ENCODE peak calls at places on chromosomes 3 and 15, in six cellular contexts. One of them, this sample, is unnamed.

GRCh38 chr3:9398715-9399708 is 1.6 kb downstream of the SETD5 start:
- DNase-seq in cardiac muscle cell: peak; percentile 45
- DNase-seq in heart left ventricle: no peak
- DNase-seq in tibial artery: no peak
- DNase-seq in lower lobe of right lung: no peak
- DNase-seq in astrocyte: peak; percentile 42
- DNase-seq in this sample: no peak

GRCh38 chr3:139548801-139549200 is 9.3 kb upstream of the RBP1 start:
- DNase-seq in cardiac muscle cell: no peak
- DNase-seq in heart left ventricle: no peak
- DNase-seq in tibial artery: no peak
- DNase-seq in lower lobe of right lung: no peak
- DNase-seq in astrocyte: no peak
- DNase-seq in this sample: no peak

GRCh38 chr15:63110428-63111026 is 11.1 kb upstream of the LACTB start:
- DNase-seq in cardiac muscle cell: no peak
- DNase-seq in heart left ventricle: no peak
- DNase-seq in tibial artery: no peak
- DNase-seq in lower lobe of right lung: no peak
- DNase-seq in astrocyte: no peak
- DNase-seq in this sample: no peak

GRCh38 chr3:127172211-127172610 is 20.7 kb upstream of the PRR23E start:
- DNase-seq in cardiac muscle cell: no peak
- DNase-seq in heart left ventricle: no peak
- DNase-seq in tibial artery: no peak
- DNase-seq in lower lobe of right lung: no peak
- DNase-seq in astrocyte: no peak
- DNase-seq in this sample: no peak

GRCh38 chr3:47323431-47324277 is 40.9 kb downstream of the KLHL18 start:
- DNase-seq in cardiac muscle cell: no peak
- DNase-seq in heart left ventricle: no peak
- DNase-seq in tibial artery: no peak
- DNase-seq in lower lobe of right lung: no peak
- DNase-seq in astrocyte: peak; percentile 44
- DNase-seq in this sample: no peak

GRCh38 chr3:177680442-177680821 is 483.1 kb upstream of the TBL1XR1 start:
- DNase-seq in cardiac muscle cell: no peak
- DNase-seq in heart left ventricle: no peak
- DNase-seq in tibial artery: no peak
- DNase-seq in lower lobe of right lung: no peak
- DNase-seq in astrocyte: peak; percentile 62
- DNase-seq in this sample: no peak

GRCh38 chr3:51581529-51581928 is 43.0 kb downstream of the RAD54L2 start:
- DNase-seq in cardiac muscle cell: no peak
- DNase-seq in heart left ventricle: no peak
- DNase-seq in tibial artery: no peak
- DNase-seq in lower lobe of right lung: no peak
- DNase-seq in astrocyte: no peak
- DNase-seq in this sample: peak; percentile 65

GRCh38 chr15:20340331-20340811 is 201.2 kb downstream of the GOLGA6L6 start:
- DNase-seq in cardiac muscle cell: peak; percentile 44
- DNase-seq in heart left ventricle: peak; percentile 78
- DNase-seq in tibial artery: peak; percentile 22
- DNase-seq in lower lobe of right lung: peak; percentile 91
- DNase-seq in astrocyte: no peak
- DNase-seq in this sample: peak; percentile 38

GRCh38 chr3:51710631-51711351 is 3.9 kb downstream of the GRM2 start:
- DNase-seq in cardiac muscle cell: peak; percentile 29
- DNase-seq in heart left ventricle: no peak
- DNase-seq in tibial artery: no peak
- DNase-seq in lower lobe of right lung: no peak
- DNase-seq in astrocyte: no peak
- DNase-seq in this sample: peak; percentile 88

GRCh38 chr3:190558796-190559195 is 44.9 kb downstream of the IL1RAP start:
- DNase-seq in cardiac muscle cell: no peak
- DNase-seq in heart left ventricle: no peak
- DNase-seq in tibial artery: no peak
- DNase-seq in lower lobe of right lung: no peak
- DNase-seq in astrocyte: no peak
- DNase-seq in this sample: no peak

GRCh38 chr3:106309274-106309673 is 440.5 kb upstream of the CBLB start:
- DNase-seq in cardiac muscle cell: no peak
- DNase-seq in heart left ventricle: no peak
- DNase-seq in tibial artery: no peak
- DNase-seq in lower lobe of right lung: no peak
- DNase-seq in astrocyte: no peak
- DNase-seq in this sample: no peak

GRCh38 chr15:68733666-68734065 is 87.0 kb downstream of the ANP32A start:
- DNase-seq in cardiac muscle cell: no peak
- DNase-seq in heart left ventricle: no peak
- DNase-seq in tibial artery: no peak
- DNase-seq in lower lobe of right lung: no peak
- DNase-seq in astrocyte: no peak
- DNase-seq in this sample: no peak

GRCh38 chr3:128229077-128229837 is 76.0 kb downstream of the EEFSEC start:
- DNase-seq in cardiac muscle cell: no peak
- DNase-seq in heart left ventricle: no peak
- DNase-seq in tibial artery: no peak
- DNase-seq in lower lobe of right lung: no peak
- DNase-seq in astrocyte: no peak
- DNase-seq in this sample: no peak

GRCh38 chr3:33513262-33513863 is 73.2 kb upstream of the UBP1 start:
- DNase-seq in cardiac muscle cell: no peak
- DNase-seq in heart left ventricle: no peak
- DNase-seq in tibial artery: no peak
- DNase-seq in lower lobe of right lung: no peak
- DNase-seq in astrocyte: no peak
- DNase-seq in this sample: no peak

GRCh38 chr3:136659253-136659652 is 92.9 kb downstream of the STAG1 start:
- DNase-seq in cardiac muscle cell: peak; percentile 25
- DNase-seq in heart left ventricle: no peak
- DNase-seq in tibial artery: no peak
- DNase-seq in lower lobe of right lung: no peak
- DNase-seq in astrocyte: peak; percentile 94
- DNase-seq in this sample: no peak

GRCh38 chr3:194206375-194206774 is 70.4 kb downstream of the HES1 start:
- DNase-seq in cardiac muscle cell: no peak
- DNase-seq in heart left ventricle: peak; percentile 55
- DNase-seq in tibial artery: peak; percentile 38
- DNase-seq in lower lobe of right lung: peak; percentile 77
- DNase-seq in astrocyte: peak; percentile 65
- DNase-seq in this sample: no peak

GRCh38 chr15:57893075-57893474 is 172.4 kb downstream of the ALDH1A2 start:
- DNase-seq in cardiac muscle cell: no peak
- DNase-seq in heart left ventricle: no peak
- DNase-seq in tibial artery: no peak
- DNase-seq in lower lobe of right lung: no peak
- DNase-seq in astrocyte: no peak
- DNase-seq in this sample: no peak

GRCh38 chr3:38031022-38031994 is 1.9 kb upstream of the PLCD1 start:
- DNase-seq in cardiac muscle cell: no peak
- DNase-seq in heart left ventricle: peak; percentile 60
- DNase-seq in tibial artery: peak; percentile 80
- DNase-seq in lower lobe of right lung: peak; percentile 87
- DNase-seq in astrocyte: no peak
- DNase-seq in this sample: no peak

GRCh38 chr3:130707914-130708601 is 38.6 kb downstream of the PIK3R4 start:
- DNase-seq in cardiac muscle cell: no peak
- DNase-seq in heart left ventricle: no peak
- DNase-seq in tibial artery: no peak
- DNase-seq in lower lobe of right lung: no peak
- DNase-seq in astrocyte: no peak
- DNase-seq in this sample: no peak

GRCh38 chr15:36863551-36863950 is 236.8 kb downstream of the MEIS2 start:
- DNase-seq in cardiac muscle cell: no peak
- DNase-seq in heart left ventricle: no peak
- DNase-seq in tibial artery: no peak
- DNase-seq in lower lobe of right lung: no peak
- DNase-seq in astrocyte: no peak
- DNase-seq in this sample: no peak

GRCh38 chr15:44712108-44713005 is 1.0 kb downstream of the B2M start:
- DNase-seq in cardiac muscle cell: no peak
- DNase-seq in heart left ventricle: peak; percentile 79
- DNase-seq in tibial artery: peak; percentile 79
- DNase-seq in lower lobe of right lung: peak; percentile 75
- DNase-seq in astrocyte: peak; percentile 74
- DNase-seq in this sample: no peak

GRCh38 chr3:4413467-4413866 is 53.6 kb downstream of the SUMF1 start:
- DNase-seq in cardiac muscle cell: no peak
- DNase-seq in heart left ventricle: no peak
- DNase-seq in tibial artery: no peak
- DNase-seq in lower lobe of right lung: no peak
- DNase-seq in astrocyte: peak; percentile 29
- DNase-seq in this sample: no peak

GRCh38 chr3:195856410-195857084 is 44.8 kb upstream of the MUC4 start:
- DNase-seq in cardiac muscle cell: no peak
- DNase-seq in heart left ventricle: no peak
- DNase-seq in tibial artery: no peak
- DNase-seq in lower lobe of right lung: no peak
- DNase-seq in astrocyte: no peak
- DNase-seq in this sample: no peak

GRCh38 chr3:195853036-195853435 is 41.3 kb upstream of the MUC4 start:
- DNase-seq in cardiac muscle cell: no peak
- DNase-seq in heart left ventricle: no peak
- DNase-seq in tibial artery: no peak
- DNase-seq in lower lobe of right lung: no peak
- DNase-seq in astrocyte: no peak
- DNase-seq in this sample: no peak

GRCh38 chr3:195854628-195855300 is 43.0 kb upstream of the MUC4 start:
- DNase-seq in cardiac muscle cell: no peak
- DNase-seq in heart left ventricle: peak; percentile 17
- DNase-seq in tibial artery: no peak
- DNase-seq in lower lobe of right lung: no peak
- DNase-seq in astrocyte: no peak
- DNase-seq in this sample: no peak

GRCh38 chr3:195853930-195854478 is 42.3 kb upstream of the MUC4 start:
- DNase-seq in cardiac muscle cell: no peak
- DNase-seq in heart left ventricle: no peak
- DNase-seq in tibial artery: no peak
- DNase-seq in lower lobe of right lung: no peak
- DNase-seq in astrocyte: no peak
- DNase-seq in this sample: no peak

DNA sequence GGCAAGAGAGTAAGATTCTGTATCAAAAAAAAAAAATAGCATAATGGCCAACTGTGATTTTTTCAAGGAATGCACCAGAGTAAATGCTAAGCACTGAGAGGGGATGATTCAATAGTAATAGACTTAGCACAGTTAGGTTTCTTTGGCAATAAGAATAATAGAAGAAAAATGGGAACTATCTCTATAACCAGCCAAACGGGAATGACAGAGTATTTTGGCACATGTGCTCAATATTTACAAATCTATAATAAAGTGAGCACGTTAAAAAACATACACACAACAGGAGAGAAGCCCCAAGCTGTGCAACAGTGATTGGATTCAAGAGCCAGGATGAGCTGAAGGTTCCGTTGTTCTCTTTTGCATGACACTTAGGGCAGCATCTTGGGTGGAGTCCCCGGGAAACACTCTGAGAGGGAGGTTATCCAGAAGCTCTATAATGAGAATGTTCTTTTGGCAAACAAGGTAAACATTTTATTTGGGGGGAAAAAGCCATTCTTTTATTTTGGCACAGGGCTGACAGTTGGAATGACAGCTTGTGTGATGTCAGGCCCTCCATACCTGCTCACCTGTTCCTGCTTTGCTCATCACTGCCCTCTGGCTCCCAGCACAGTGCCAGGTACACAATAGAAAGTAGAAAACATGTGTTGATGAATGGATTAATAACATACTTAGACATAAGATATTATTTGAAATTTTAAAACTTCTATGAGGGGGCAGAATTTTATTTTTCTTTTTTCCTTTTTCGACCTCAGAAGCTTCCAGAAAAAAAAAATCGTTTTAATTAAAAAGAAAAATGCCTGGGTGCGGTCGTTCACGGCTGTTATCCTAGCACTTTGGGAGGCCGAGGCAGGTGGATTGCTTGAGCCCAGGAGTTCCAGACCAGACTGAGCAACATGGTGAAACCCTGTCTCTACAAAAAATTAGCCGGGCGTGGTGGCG is 44.0 kb upstream of the MUC4 start:
- DNase-seq in cardiac muscle cell: no peak
- DNase-seq in heart left ventricle: no peak
- DNase-seq in tibial artery: no peak
- DNase-seq in lower lobe of right lung: no peak
- DNase-seq in astrocyte: no peak
- DNase-seq in this sample: no peak
- TF ChIP-seq CTCF in cardiac muscle cell: no peak
- TF ChIP-seq CTCF in heart left ventricle: no peak
- TF ChIP-seq CTCF in tibial artery: no peak
- TF ChIP-seq CTCF in lower lobe of right lung: no peak
- TF ChIP-seq CTCF in astrocyte: no peak
- TF ChIP-seq CTCF in this sample: no peak

DNA sequence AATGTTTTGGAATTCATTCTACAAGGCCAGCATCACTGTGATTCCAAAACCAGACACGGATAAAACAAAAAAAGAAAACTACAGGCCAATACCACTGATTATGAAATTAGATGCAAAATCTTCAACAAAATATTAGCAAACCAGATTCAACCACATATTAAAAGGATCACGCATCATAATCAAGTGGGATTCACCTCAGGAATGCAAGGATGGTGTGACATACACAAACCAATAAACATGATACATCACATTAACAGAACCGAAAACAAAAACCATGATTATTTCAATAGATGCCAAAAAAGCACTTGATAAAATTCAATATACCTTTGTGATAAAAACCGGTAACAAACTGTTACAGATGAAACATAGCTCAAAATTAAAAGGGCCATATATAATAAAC is 48.9 kb downstream of the DLG1 start:
- DNase-seq in cardiac muscle cell: no peak
- DNase-seq in heart left ventricle: no peak
- DNase-seq in tibial artery: no peak
- DNase-seq in lower lobe of right lung: no peak
- DNase-seq in astrocyte: no peak
- DNase-seq in this sample: no peak
- H3K9me3 ChIP-seq in cardiac muscle cell: no peaks in the 10 kb centered on the region
- H3K9me3 ChIP-seq in heart left ventricle: peaks cover 29% of the 10 kb centered on the region
- H3K9me3 ChIP-seq in tibial artery: no peaks in the 10 kb centered on the region
- H3K9me3 ChIP-seq in lower lobe of right lung: peaks cover 31% of the 10 kb centered on the region
- H3K9me3 ChIP-seq in astrocyte: peaks cover 6% of the 10 kb centered on the region
- H3K9me3 ChIP-seq in this sample: no peaks in the 10 kb centered on the region

DNA sequence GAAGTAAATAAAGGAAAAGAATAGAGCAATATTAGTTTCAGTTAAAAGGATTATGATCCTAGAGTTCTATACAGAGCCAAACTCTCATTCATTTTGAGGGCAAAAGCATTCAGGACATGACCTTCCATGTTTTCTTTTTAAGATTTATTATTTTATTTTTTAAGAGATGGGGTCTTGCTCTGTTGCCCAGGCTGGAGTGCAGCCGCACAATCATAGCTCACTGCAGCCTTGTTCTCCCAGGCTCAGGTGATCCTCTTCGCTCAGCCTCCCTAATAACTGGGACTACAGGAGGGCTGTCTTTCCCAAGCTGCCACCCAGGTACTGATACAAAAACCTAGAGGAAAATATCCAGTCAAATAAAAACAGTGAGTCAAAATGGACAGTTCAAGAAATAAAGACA is 13.6 kb upstream of the CCDC13 start:
- DNase-seq in cardiac muscle cell: no peak
- DNase-seq in heart left ventricle: no peak
- DNase-seq in tibial artery: no peak
- DNase-seq in lower lobe of right lung: no peak
- DNase-seq in astrocyte: no peak
- DNase-seq in this sample: no peak
- H3K36me3 ChIP-seq in cardiac muscle cell: peaks cover 57% of the 10 kb centered on the region
- H3K36me3 ChIP-seq in heart left ventricle: peaks cover 74% of the 10 kb centered on the region
- H3K36me3 ChIP-seq in tibial artery: peaks cover 39% of the 10 kb centered on the region
- H3K36me3 ChIP-seq in lower lobe of right lung: peaks cover 44% of the 10 kb centered on the region
- H3K36me3 ChIP-seq in astrocyte: peaks cover 31% of the 10 kb centered on the region
- H3K36me3 ChIP-seq in this sample: peaks cover 58% of the 10 kb centered on the region

GRCh38 chr3:181694805-181695660 is 16.7 kb upstream of the SOX2 start:
- DNase-seq in cardiac muscle cell: peak; percentile 68
- DNase-seq in heart left ventricle: peak; percentile 60
- DNase-seq in tibial artery: peak; percentile 53
- DNase-seq in lower lobe of right lung: peak; percentile 77
- DNase-seq in astrocyte: peak; percentile 33
- DNase-seq in this sample: no peak
- TF ChIP-seq CTCF in cardiac muscle cell: peak; percentile 31
- TF ChIP-seq CTCF in heart left ventricle: no peak
- TF ChIP-seq CTCF in tibial artery: peak; percentile 10
- TF ChIP-seq CTCF in lower lobe of right lung: peak; percentile 24
- TF ChIP-seq CTCF in astrocyte: no peak
- TF ChIP-seq CTCF in this sample: no peak

This sample was measured in WERI-Rb-1.